ENCODE peak calls at places on chromosomes 5 and 9, in six cellular contexts. One of them, this sample, is unnamed.

GRCh38 chr9:34089311-34089710 is 37.2 kb downstream of the DCAF12 start:
- DNase-seq in HFFc6: no peak
- DNase-seq in H54: no peak
- DNase-seq in mucosa of descending colon: no peak
- DNase-seq in CD8-positive, alpha-beta T cell: no peak
- DNase-seq in activated naive CD4-positive, alpha-beta T cell treated with anti-CD3 and anti-CD28 coated beads, Interleukin-2, amount 50 U/mL, for 16 hours: no peak
- DNase-seq in this sample: no peak

GRCh38 chr5:78716221-78716620 is 67.6 kb upstream of the LHFPL2 start:
- DNase-seq in HFFc6: peak; percentile 61
- DNase-seq in mucosa of descending colon: no peak
- DNase-seq in CD8-positive, alpha-beta T cell: no peak
- DNase-seq in H54: no peak
- DNase-seq in activated naive CD4-positive, alpha-beta T cell treated with anti-CD3 and anti-CD28 coated beads, Interleukin-2, amount 50 U/mL, for 16 hours: no peak
- DNase-seq in this sample: no peak

GRCh38 chr9:20043461-20043860 is 254.6 kb upstream of the SLC24A2 start:
- DNase-seq in CD8-positive, alpha-beta T cell: no peak
- DNase-seq in activated naive CD4-positive, alpha-beta T cell treated with anti-CD3 and anti-CD28 coated beads, Interleukin-2, amount 50 U/mL, for 16 hours: no peak
- DNase-seq in mucosa of descending colon: no peak
- DNase-seq in HFFc6: no peak
- DNase-seq in H54: no peak
- DNase-seq in this sample: no peak

GRCh38 chr5:60945760-60946253 is 802 bp downstream of the NDUFAF2 start:
- DNase-seq in mucosa of descending colon: peak; percentile 57
- DNase-seq in HFFc6: peak; percentile 46
- DNase-seq in activated naive CD4-positive, alpha-beta T cell treated with anti-CD3 and anti-CD28 coated beads, Interleukin-2, amount 50 U/mL, for 16 hours: no peak
- DNase-seq in H54: peak; percentile 15
- DNase-seq in CD8-positive, alpha-beta T cell: no peak
- DNase-seq in this sample: no peak

GRCh38 chr9:12091865-12092527 is 601.2 kb upstream of the TYRP1 start:
- DNase-seq in mucosa of descending colon: no peak
- DNase-seq in HFFc6: no peak
- DNase-seq in activated naive CD4-positive, alpha-beta T cell treated with anti-CD3 and anti-CD28 coated beads, Interleukin-2, amount 50 U/mL, for 16 hours: no peak
- DNase-seq in H54: no peak
- DNase-seq in CD8-positive, alpha-beta T cell: no peak
- DNase-seq in this sample: no peak

GRCh38 chr9:6502399-6502798 is 89.4 kb downstream of the UHRF2 start:
- DNase-seq in HFFc6: peak; percentile 11
- DNase-seq in activated naive CD4-positive, alpha-beta T cell treated with anti-CD3 and anti-CD28 coated beads, Interleukin-2, amount 50 U/mL, for 16 hours: no peak
- DNase-seq in CD8-positive, alpha-beta T cell: no peak
- DNase-seq in H54: no peak
- DNase-seq in mucosa of descending colon: no peak
- DNase-seq in this sample: no peak

GRCh38 chr9:107390319-107390718 is 99.2 kb downstream of the KLF4 start:
- DNase-seq in activated naive CD4-positive, alpha-beta T cell treated with anti-CD3 and anti-CD28 coated beads, Interleukin-2, amount 50 U/mL, for 16 hours: no peak
- DNase-seq in CD8-positive, alpha-beta T cell: no peak
- DNase-seq in mucosa of descending colon: no peak
- DNase-seq in H54: no peak
- DNase-seq in HFFc6: no peak
- DNase-seq in this sample: no peak

GRCh38 chr9:96021616-96022444 is 146.3 kb downstream of the ERCC6L2 start:
- DNase-seq in HFFc6: no peak
- DNase-seq in mucosa of descending colon: no peak
- DNase-seq in activated naive CD4-positive, alpha-beta T cell treated with anti-CD3 and anti-CD28 coated beads, Interleukin-2, amount 50 U/mL, for 16 hours: peak; percentile 29
- DNase-seq in H54: no peak
- DNase-seq in CD8-positive, alpha-beta T cell: no peak
- DNase-seq in this sample: no peak

GRCh38 chr5:1563617-1564181 is 39.9 kb upstream of the LPCAT1 start:
- DNase-seq in mucosa of descending colon: no peak
- DNase-seq in CD8-positive, alpha-beta T cell: no peak
- DNase-seq in activated naive CD4-positive, alpha-beta T cell treated with anti-CD3 and anti-CD28 coated beads, Interleukin-2, amount 50 U/mL, for 16 hours: no peak
- DNase-seq in H54: no peak
- DNase-seq in HFFc6: no peak
- DNase-seq in this sample: no peak

GRCh38 chr5:54442271-54442670 is 13.2 kb upstream of the HSPB3 start:
- DNase-seq in activated naive CD4-positive, alpha-beta T cell treated with anti-CD3 and anti-CD28 coated beads, Interleukin-2, amount 50 U/mL, for 16 hours: no peak
- DNase-seq in H54: no peak
- DNase-seq in mucosa of descending colon: no peak
- DNase-seq in HFFc6: peak; percentile 6
- DNase-seq in CD8-positive, alpha-beta T cell: no peak
- DNase-seq in this sample: no peak

GRCh38 chr5:55857247-55857640 is 6.1 kb downstream of the IL31RA start:
- DNase-seq in mucosa of descending colon: no peak
- DNase-seq in activated naive CD4-positive, alpha-beta T cell treated with anti-CD3 and anti-CD28 coated beads, Interleukin-2, amount 50 U/mL, for 16 hours: no peak
- DNase-seq in H54: no peak
- DNase-seq in CD8-positive, alpha-beta T cell: no peak
- DNase-seq in HFFc6: no peak
- DNase-seq in this sample: no peak

GRCh38 chr9:101485873-101486692 is 47.6 kb upstream of the RNF20 start:
- DNase-seq in CD8-positive, alpha-beta T cell: no peak
- DNase-seq in HFFc6: no peak
- DNase-seq in activated naive CD4-positive, alpha-beta T cell treated with anti-CD3 and anti-CD28 coated beads, Interleukin-2, amount 50 U/mL, for 16 hours: no peak
- DNase-seq in H54: no peak
- DNase-seq in mucosa of descending colon: peak; percentile 73
- DNase-seq in this sample: no peak

GRCh38 chr5:53302524-53302923 is 177.9 kb upstream of the FST start:
- DNase-seq in H54: no peak
- DNase-seq in activated naive CD4-positive, alpha-beta T cell treated with anti-CD3 and anti-CD28 coated beads, Interleukin-2, amount 50 U/mL, for 16 hours: no peak
- DNase-seq in HFFc6: peak; percentile 64
- DNase-seq in CD8-positive, alpha-beta T cell: no peak
- DNase-seq in mucosa of descending colon: no peak
- DNase-seq in this sample: peak; percentile 24

GRCh38 chr5:78717674-78718073 is 69.1 kb upstream of the LHFPL2 start:
- DNase-seq in activated naive CD4-positive, alpha-beta T cell treated with anti-CD3 and anti-CD28 coated beads, Interleukin-2, amount 50 U/mL, for 16 hours: no peak
- DNase-seq in HFFc6: no peak
- DNase-seq in H54: no peak
- DNase-seq in mucosa of descending colon: no peak
- DNase-seq in CD8-positive, alpha-beta T cell: no peak
- DNase-seq in this sample: no peak

GRCh38 chr9:132014218-132014800 is 65.4 kb downstream of the MED27 start:
- DNase-seq in mucosa of descending colon: no peak
- DNase-seq in H54: no peak
- DNase-seq in HFFc6: no peak
- DNase-seq in activated naive CD4-positive, alpha-beta T cell treated with anti-CD3 and anti-CD28 coated beads, Interleukin-2, amount 50 U/mL, for 16 hours: no peak
- DNase-seq in CD8-positive, alpha-beta T cell: no peak
- DNase-seq in this sample: no peak

This sample was measured in AG04449.